ENCODE peak calls at places on chromosomes 3 and 15, in five cellular contexts. Y is HepG2, E is NT2/D1, N is H1, L is GM12878. A is an unnamed sample.

GRCh38 chr3:59127071-59127470 is 77.2 kb upstream of the CFAP20DC start:
- DNase-seq in Y (no peak), E (no peak), N (no peak), L (no peak), A (peak)

GRCh38 chr3:15797600-15798303 is at the start of gene ANKRD28:
- DNase-seq in Y (peak), E (no peak), N (no peak), L (no peak), A (peak)

GRCh38 chr15:49814709-49815108 is 193.9 kb downstream of the DTWD1 start:
- DNase-seq in Y (no peak), E (no peak), N (no peak), L (no peak), A (no peak)

GRCh38 chr15:58608129-58608590 is 141.3 kb downstream of the ADAM10 start:
- DNase-seq in Y (no peak), E (no peak), N (no peak), L (no peak), A (no peak)

GRCh38 chr3:38364721-38365400 is 18.3 kb downstream of the XYLB start:
- DNase-seq in Y (no peak), E (no peak), N (no peak), L (no peak), A (no peak)

GRCh38 chr3:174232658-174233429 is 626.3 kb upstream of the NAALADL2 start:
- DNase-seq in Y (no peak), E (peak), N (peak), L (no peak), A (no peak)

GRCh38 chr3:21750831-21751391 is at the start of gene ZNF385D:
- DNase-seq in Y (no peak), E (peak), N (peak), L (no peak), A (peak)

GRCh38 chr3:126545544-126545943 is 13.2 kb downstream of the C3orf22 start:
- DNase-seq in Y (no peak), E (no peak), N (no peak), L (no peak), A (no peak)

GRCh38 chr3:112333386-112334334 is 704 bp downstream of the CD200 start:
- DNase-seq in Y (no peak), E (peak), N (no peak), L (no peak), A (no peak)

GRCh38 chr15:83846847-83847246 is 192.9 kb downstream of the ADAMTSL3 start:
- DNase-seq in Y (no peak), E (no peak), N (no peak), L (no peak), A (no peak)

GRCh38 chr15:59819047-59819446 is 129.9 kb upstream of the BNIP2 start:
- DNase-seq in Y (no peak), E (no peak), N (no peak), L (no peak), A (no peak)

GRCh38 chr15:72961326-72961725 is 90.9 kb upstream of the NEO1 start:
- DNase-seq in Y (no peak), E (no peak), N (no peak), L (no peak), A (no peak)

GRCh38 chr3:171875923-171876412 is 32.8 kb downstream of the TMEM212 start:
- DNase-seq in Y (peak), E (no peak), N (no peak), L (no peak), A (no peak)

GRCh38 chr3:106030620-106030945 is 161.8 kb upstream of the CBLB start:
- DNase-seq in Y (no peak), E (no peak), N (no peak), L (no peak), A (no peak)

GRCh38 chr15:78063966-78064365 is 13.5 kb downstream of the TBC1D2B start:
- DNase-seq in Y (no peak), E (no peak), N (no peak), L (no peak), A (no peak)

GRCh38 chr3:42996633-42997075 is 17.5 kb downstream of the GASK1A start:
- DNase-seq in Y (no peak), E (no peak), N (no peak), L (no peak), A (no peak)

GRCh38 chr3:109154989-109155388 is 18.5 kb downstream of the C3orf85 start:
- DNase-seq in Y (no peak), E (no peak), N (no peak), L (no peak), A (no peak)

GRCh38 chr3:122975924-122976293 is 51.7 kb downstream of the SEMA5B start:
- DNase-seq in Y (no peak), E (no peak), N (no peak), L (no peak), A (no peak)

GRCh38 chr3:72892081-72892763 is 4.4 kb downstream of the GXYLT2 start:
- DNase-seq in Y (peak), E (no peak), N (no peak), L (no peak), A (no peak)
- TF ChIP-seq SUZ12 in Y (no peak), E (no peak), N (no peak), L (no peak), A (no peak)

DNA sequence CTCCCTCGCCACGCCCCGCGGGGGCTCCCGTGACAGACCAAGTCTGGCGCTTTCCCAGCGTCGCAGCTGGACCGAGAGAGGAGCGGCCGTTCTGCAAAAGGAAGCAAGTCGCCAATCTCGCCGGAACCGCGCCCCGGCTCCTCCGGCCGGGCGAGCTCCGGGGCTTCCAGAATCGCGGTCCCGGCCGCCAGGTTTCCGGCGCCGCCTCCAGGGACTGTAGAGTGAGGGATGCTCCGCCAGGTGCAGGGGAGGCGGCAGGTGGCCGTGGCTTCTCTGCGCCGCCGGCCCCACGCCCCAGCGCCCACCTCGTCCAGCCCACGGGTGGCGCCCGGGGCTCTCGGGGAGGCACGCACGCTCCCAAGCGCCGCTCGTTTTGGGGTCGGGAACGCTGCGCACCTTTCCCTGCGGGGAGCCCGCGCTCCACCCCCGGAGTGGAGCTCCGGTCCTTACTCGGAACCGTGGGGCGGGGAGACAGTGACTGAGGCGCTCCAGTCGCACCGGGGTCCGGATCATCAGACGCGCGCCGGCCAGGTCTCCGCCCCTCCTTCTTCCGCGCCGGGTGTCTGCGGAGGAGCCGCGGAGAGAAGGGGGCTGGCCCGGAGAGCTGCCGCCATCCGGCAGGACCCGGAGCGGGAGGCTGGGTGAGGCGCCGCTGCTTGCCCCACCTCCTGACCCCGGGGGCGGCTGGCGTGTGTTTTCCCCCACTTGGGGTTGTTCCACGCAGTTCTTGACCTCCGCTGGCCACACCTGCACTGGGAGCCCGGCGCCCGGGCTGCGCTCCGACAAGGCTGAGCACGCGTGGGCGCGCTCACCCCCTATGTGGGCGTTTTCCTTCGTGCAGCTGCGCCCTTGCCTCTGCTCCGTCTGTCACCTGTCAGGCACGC is at the start of gene MCF2L2:
- DNase-seq in Y (no peak), E (no peak), N (no peak), L (no peak), A (peak)
- TF ChIP-seq SUZ12 in Y (no peak), E (peak), N (no peak), L (no peak), A (no peak)

GRCh38 chr3:187624588-187624987 is 45.6 kb downstream of the SST start:
- DNase-seq in Y (no peak), E (no peak), N (no peak), L (no peak), A (no peak)

GRCh38 chr3:187626581-187626980 is 43.6 kb downstream of the SST start:
- DNase-seq in Y (no peak), E (no peak), N (no peak), L (no peak), A (no peak)

GRCh38 chr3:187630421-187630820 is 39.8 kb downstream of the SST start:
- DNase-seq in Y (no peak), E (no peak), N (no peak), L (no peak), A (no peak)

GRCh38 chr3:187628169-187628568 is 42.0 kb downstream of the SST start:
- DNase-seq in Y (no peak), E (peak), N (no peak), L (no peak), A (no peak)

GRCh38 chr3:187629711-187630110 is 40.5 kb downstream of the SST start:
- DNase-seq in Y (no peak), E (no peak), N (no peak), L (no peak), A (no peak)
- TF ChIP-seq SUZ12 in Y (no peak), E (no peak), N (no peak), L (no peak), A (no peak)

GRCh38 chr3:52986938-52987337 is 58.9 kb downstream of the SFMBT1 start:
- DNase-seq in Y (no peak), E (no peak), N (no peak), L (no peak), A (no peak)
- TF ChIP-seq SUZ12 in Y (no peak), E (no peak), N (no peak), L (no peak), A (no peak)

GRCh38 chr3:64220161-64220560 is 5.1 kb downstream of the PRICKLE2 start:
- DNase-seq in Y (no peak), E (no peak), N (no peak), L (no peak), A (no peak)
- TF ChIP-seq SUZ12 in Y (no peak), E (no peak), N (no peak), L (no peak), A (no peak)

DNA sequence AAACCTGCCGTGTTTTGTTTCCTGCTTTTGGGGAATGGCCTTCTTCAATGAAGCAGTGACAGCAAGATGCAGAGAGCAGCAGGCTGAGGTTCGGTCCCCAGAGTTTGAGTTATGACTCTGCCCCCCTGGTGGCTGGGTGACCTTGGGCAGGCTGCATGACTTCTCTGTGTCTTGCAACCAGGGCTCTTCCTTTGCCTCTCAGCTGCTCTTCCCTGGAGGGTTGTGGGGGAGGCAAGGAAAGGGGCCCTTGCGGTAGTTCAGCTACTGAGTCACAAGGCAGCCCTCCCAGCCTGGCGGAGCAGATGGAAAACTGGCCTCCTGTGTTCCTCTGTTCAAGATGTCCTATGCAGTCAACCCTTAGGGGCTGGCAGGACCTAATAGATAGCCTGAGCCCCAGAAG is 17.1 kb downstream of the CTXND1 start:
- DNase-seq in Y (no peak), E (no peak), N (peak), L (no peak), A (peak)
- TF ChIP-seq SUZ12 in Y (no peak), E (no peak), N (no peak), L (no peak), A (no peak)

A was measured in HEK293T.